ENCODE peak calls at places on chromosomes 13 and 19, in six cellular contexts. E, H, J, F, T and U are unnamed samples.
A peak's percentile ranks its signal among the peaks of the same experiment; 100 is the strongest.

GRCh38 chr13:60654405-60654804 is 257.4 kb downstream of the TDRD3 start:
- DNase-seq in J (no peak), H (peak; percentile 16), F (peak; percentile 8), E (no peak), T (peak; percentile 22), U (no peak)

GRCh38 chr19:43468354-43469159 is 3.1 kb upstream of the LYPD3 start:
- DNase-seq in T (no peak), H (no peak), J (no peak), F (no peak), E (no peak), U (no peak)

GRCh38 chr13:23500858-23501257 is 67.4 kb upstream of the SACS start:
- DNase-seq in E (peak; percentile 76), J (no peak), T (peak; percentile 83), F (no peak), H (no peak), U (no peak)

GRCh38 chr13:57633950-57634828 is 2.6 kb downstream of the PCDH17 start:
- DNase-seq in F (peak; percentile 2), E (no peak), H (no peak), T (no peak), J (peak; percentile 11), U (no peak)

GRCh38 chr13:95713651-95714050 is 36.7 kb downstream of the DNAJC3 start:
- DNase-seq in E (no peak), J (no peak), H (no peak), F (no peak), T (no peak), U (no peak)

GRCh38 chr19:42038675-42039074 is 31.3 kb downstream of the GRIK5 start:
- DNase-seq in T (no peak), H (no peak), E (no peak), F (no peak), J (no peak), U (no peak)

GRCh38 chr19:14686411-14686810 is 3.4 kb upstream of the ZNF333 start:
- DNase-seq in H (peak; percentile 8), E (no peak), F (no peak), J (no peak), T (peak; percentile 53), U (no peak)

GRCh38 chr19:58397533-58398037 is 2.1 kb downstream of the RNF225 start:
- DNase-seq in F (no peak), H (no peak), J (no peak), T (no peak), E (no peak), U (no peak)

DNA sequence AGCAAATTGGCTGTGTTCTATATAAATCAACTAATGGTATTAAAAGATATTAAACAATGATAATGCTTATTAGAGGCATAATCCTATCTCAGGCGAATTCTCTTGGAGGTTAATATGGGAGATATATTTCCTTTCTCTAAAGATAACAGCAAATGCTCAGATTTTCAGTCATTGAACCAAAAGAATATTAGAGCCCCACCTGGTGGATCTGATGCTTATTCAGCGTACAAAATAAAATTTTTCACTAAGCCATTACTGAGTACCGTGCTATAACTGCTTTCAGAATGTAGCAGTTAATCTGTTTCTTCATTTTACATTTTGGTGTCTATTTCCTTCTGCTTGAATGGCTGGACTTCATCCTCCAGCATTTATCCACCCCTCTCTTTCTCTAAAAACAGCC is 143.3 kb upstream of the IPO5 start:
- DNase-seq in F (no peak), J (no peak), T (peak; percentile 59), H (peak; percentile 13), E (no peak), U (no peak)
- TF ChIP-seq CTCF in F (peak; percentile 70), J (peak; percentile 57), T (peak; percentile 67), H (peak; percentile 33), E (peak; percentile 39), U (no peak)

DNA sequence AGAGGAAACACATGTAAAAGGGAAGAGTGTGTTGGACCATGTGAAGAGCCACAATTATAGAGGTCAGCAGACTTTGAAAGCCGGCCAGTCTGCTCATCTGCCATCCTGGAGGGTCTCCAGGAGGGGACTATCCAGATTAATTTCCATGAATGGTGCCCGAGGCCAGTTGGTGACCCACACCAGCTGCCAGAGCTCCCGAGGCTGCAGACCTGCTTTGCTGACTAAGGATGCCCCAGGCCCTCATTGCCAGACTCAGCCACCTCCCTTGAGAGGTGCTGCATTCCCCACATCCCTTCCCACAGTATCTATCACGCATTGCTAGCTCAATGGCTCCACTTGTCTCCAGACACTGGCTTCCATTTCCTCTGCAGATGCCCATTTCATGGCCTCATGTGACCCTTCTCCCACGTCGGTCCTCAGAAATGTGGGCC is 110.3 kb downstream of the NALCN start:
- DNase-seq in E (no peak), T (no peak), F (no peak), J (no peak), H (no peak), U (no peak)
- TF ChIP-seq CTCF in E (no peak), T (no peak), F (no peak), J (no peak), H (no peak), U (no peak)

DNA sequence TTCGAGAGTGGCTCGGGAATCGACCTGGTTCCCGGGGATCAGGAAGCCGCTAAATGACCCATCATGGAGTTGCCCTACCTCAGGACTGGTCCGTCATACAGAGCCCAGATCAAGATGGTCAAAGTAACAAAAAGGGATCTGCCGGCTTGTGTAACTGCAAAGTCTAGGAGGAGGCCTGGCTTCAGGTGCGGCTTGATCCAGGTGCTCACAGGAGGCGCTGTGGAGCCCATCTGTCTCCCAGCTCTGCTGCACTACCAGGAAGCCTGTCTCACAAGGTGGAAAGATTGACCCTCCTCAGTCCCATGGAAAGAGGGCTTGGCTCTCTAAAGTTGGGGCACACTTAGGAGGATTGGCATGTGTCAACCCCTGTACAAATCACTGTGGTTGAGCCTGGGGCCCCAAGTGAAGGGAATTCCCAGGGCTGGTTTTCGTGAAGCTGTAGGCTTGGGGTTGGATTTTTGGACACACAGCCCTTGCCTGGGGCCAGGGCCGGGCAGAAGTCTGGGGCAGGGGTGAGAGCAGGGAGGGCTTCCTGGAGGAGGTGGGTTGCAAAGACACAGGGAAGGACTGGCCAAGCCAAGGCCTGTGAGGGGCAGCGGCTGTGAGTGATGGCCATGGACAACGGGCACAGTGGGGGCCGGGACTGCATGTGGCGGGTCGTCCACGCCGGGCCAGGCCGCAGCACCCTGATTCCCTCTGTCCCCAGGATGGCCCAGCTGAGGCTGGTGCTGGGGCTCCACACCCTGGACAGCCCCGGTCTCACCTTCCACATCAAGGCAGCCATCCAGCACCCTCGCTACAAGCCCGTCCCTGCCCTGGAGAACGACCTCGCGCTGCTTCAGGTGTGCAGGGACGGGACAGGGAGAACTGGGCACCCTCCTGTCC is 4.2 kb downstream of the GZMM start:
- DNase-seq in E (no peak), J (no peak), F (no peak), T (no peak), H (no peak), U (no peak)
- TF ChIP-seq CTCF in E (no peak), J (no peak), F (no peak), T (no peak), H (peak; percentile 17), U (no peak)

GRCh38 chr19:57320180-57321084 is at the start of gene ZNF543:
- DNase-seq in E (peak; percentile 85), J (peak; percentile 92), T (peak; percentile 97), F (peak; percentile 90), H (peak; percentile 91), U (peak; percentile 94)
- TF ChIP-seq CTCF in E (no peak), J (no peak), T (no peak), F (no peak), H (no peak), U (no peak)

GRCh38 chr13:105031306-105031705 is 1504.2 kb downstream of the EFNB2 start:
- DNase-seq in H (no peak), E (no peak), F (no peak), J (no peak), T (no peak), U (no peak)

GRCh38 chr13:105035092-105035491 is 1500.4 kb downstream of the EFNB2 start:
- DNase-seq in E (no peak), H (no peak), T (peak; percentile 3), F (no peak), J (no peak), U (no peak)

GRCh38 chr13:105033999-105034398 is 1501.5 kb downstream of the EFNB2 start:
- DNase-seq in H (no peak), E (no peak), F (no peak), J (no peak), T (no peak), U (no peak)

DNA sequence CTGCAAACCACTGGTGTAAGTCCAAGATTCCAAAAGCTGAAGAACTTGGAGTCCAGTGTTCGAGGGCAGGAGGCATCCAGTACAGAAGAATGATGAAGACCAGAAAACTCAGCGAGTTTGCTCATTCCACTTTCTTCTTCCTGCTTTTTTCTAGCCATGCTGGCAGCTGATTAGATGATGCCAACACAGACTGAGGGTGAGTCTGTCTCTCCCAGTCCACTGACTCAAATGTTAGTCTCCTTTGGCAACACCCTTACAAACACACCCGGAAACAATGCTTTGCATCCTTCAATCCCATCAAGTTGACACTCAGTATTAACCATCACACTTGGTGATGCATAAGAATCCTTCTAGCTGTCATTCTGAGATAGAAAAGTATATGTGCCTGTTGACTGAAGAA is 1504.6 kb downstream of the EFNB2 start:
- DNase-seq in F (no peak), H (no peak), J (no peak), T (no peak), E (no peak), U (no peak)
- TF ChIP-seq CTCF in F (no peak), H (no peak), J (no peak), T (no peak), E (no peak), U (no peak)

DNA sequence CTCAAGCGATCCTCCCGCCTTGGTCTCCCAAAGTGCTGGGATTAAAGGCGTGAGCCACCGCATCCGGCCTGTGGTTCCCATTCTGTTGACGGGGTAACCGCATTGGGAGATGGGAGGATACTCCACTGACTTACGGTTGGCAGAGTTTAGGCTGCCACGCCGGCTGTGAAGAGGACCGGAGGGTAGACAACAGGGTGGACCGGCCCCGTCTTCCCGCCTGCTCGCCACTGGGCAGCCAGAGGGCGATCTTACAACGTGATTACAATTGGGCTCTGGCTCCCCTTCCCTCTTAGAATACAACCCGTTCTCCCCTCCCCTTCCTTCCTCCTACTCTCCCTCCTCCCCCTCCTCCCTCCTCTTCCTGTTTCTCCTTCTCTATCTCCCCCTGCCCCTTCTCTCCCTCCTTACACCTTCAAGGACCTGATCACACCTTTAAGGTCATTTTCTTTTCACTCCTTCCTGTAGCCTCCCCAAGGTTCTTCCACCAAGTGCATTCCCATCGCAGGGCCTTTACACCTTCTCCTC is 957 bp upstream of the CCDC194 start:
- DNase-seq in E (no peak), H (no peak), J (no peak), F (peak; percentile 51), T (peak; percentile 66), U (no peak)
- TF ChIP-seq CTCF in E (peak; percentile 12), H (peak; percentile 68), J (peak; percentile 55), F (peak; percentile 64), T (peak; percentile 77), U (peak; percentile 52)